ENCODE peak calls at places on chromosomes 3 and 15, in nine cellular contexts. R is central memory CD8-positive, alpha-beta T cell; B is stimulated activated effector memory CD8-positive, alpha-beta T cell treated with anti-CD3 and anti-CD28 coated beads, Interleukin-12 subunit alpha, Interleukin-12 subunit beta, amount 100 ng/mL, for 72 hours; D is heart right ventricle; Q is effector memory CD8-positive, alpha-beta T cell; T is psoas muscle; O is pancreas; Y is naive thymus-derived CD4-positive, alpha-beta T cell; U is naive B cell. S is an unnamed sample.

GRCh38 chr15:51046799-51047449 is 47.8 kb downstream of the TNFAIP8L3 start:
- ATAC-seq in D (no peak), U (no peak), Y (no peak), R (no peak), B (no peak), Q (no peak), T (no peak), O (peak), S (no peak)

GRCh38 chr15:22918056-22918455 is 62.1 kb downstream of the CYFIP1 start:
- ATAC-seq in U (no peak), B (no peak), Y (no peak), D (no peak), R (no peak), T (no peak), O (no peak), Q (no peak), S (no peak)

GRCh38 chr3:37957185-37957936 is 33.2 kb upstream of the VILL start:
- ATAC-seq in Q (no peak), R (no peak), D (no peak), Y (peak), T (no peak), O (no peak), U (no peak), B (peak), S (no peak)

GRCh38 chr3:50068134-50068533 is 20.6 kb upstream of the RBM5 start:
- ATAC-seq in D (no peak), R (no peak), Q (no peak), U (no peak), O (no peak), Y (no peak), T (no peak), B (no peak), S (no peak)

GRCh38 chr3:161230621-161231195 is 9.6 kb downstream of the NMD3 start:
- ATAC-seq in T (no peak), D (peak), R (no peak), O (no peak), Q (no peak), Y (no peak), B (no peak), U (no peak), S (no peak)

GRCh38 chr15:63601727-63602185 is 4.6 kb downstream of the FBXL22 start:
- ATAC-seq in D (no peak), T (no peak), U (no peak), R (no peak), Y (no peak), Q (no peak), B (no peak), O (peak), S (no peak)

GRCh38 chr3:170701696-170702678 is 116.1 kb upstream of the SLC7A14 start:
- ATAC-seq in U (no peak), O (no peak), D (no peak), Q (no peak), T (no peak), B (no peak), Y (no peak), R (no peak), S (no peak)

GRCh38 chr15:49815937-49816336 is 195.1 kb downstream of the DTWD1 start:
- ATAC-seq in T (no peak), O (no peak), U (no peak), R (no peak), Y (no peak), Q (no peak), B (peak), D (peak), S (no peak)

GRCh38 chr3:197369545-197369944 is 71.1 kb upstream of the DLG1 start:
- ATAC-seq in B (no peak), U (no peak), D (no peak), Q (no peak), O (no peak), T (no peak), Y (no peak), R (no peak), S (no peak)

GRCh38 chr3:134300520-134300919 is 49.9 kb upstream of the RYK start:
- ATAC-seq in D (peak), Y (no peak), B (no peak), Q (no peak), T (no peak), U (no peak), O (no peak), R (no peak), S (no peak)

GRCh38 chr3:193693774-193694173 is 100.8 kb downstream of the OPA1 start:
- ATAC-seq in T (no peak), B (no peak), O (peak), R (no peak), U (peak), Y (peak), D (no peak), Q (peak), S (peak)

GRCh38 chr3:125061646-125062045 is 5.8 kb upstream of the HEG1 start:
- ATAC-seq in Y (no peak), T (peak), U (no peak), D (no peak), O (no peak), B (no peak), R (no peak), Q (no peak), S (no peak)

GRCh38 chr3:34109846-34110245 is 311.4 kb downstream of the PDCD6IP start:
- ATAC-seq in Q (no peak), R (no peak), U (peak), Y (peak), T (no peak), D (no peak), B (no peak), O (no peak), S (peak)

GRCh38 chr3:187291512-187292132 is at the start of gene MASP1:
- ATAC-seq in D (peak), Q (no peak), T (peak), B (no peak), U (no peak), R (no peak), O (peak), Y (no peak), S (no peak)

GRCh38 chr3:105140899-105141367 is 225.8 kb upstream of the ALCAM start:
- ATAC-seq in T (no peak), Y (no peak), B (no peak), U (no peak), R (no peak), O (no peak), Q (no peak), D (no peak), S (no peak)

GRCh38 chr15:73954188-73955145 is 28.2 kb downstream of the LOXL1 start:
- ATAC-seq in D (no peak), U (no peak), Y (no peak), O (no peak), T (no peak), B (no peak), Q (no peak), R (no peak), S (no peak)

GRCh38 chr3:127738192-127738840 is 65.6 kb downstream of the ABTB1 start:
- ATAC-seq in B (no peak), Y (no peak), D (peak), R (no peak), U (no peak), Q (no peak), T (peak), O (peak), S (no peak)

GRCh38 chr3:134353171-134353825 is 20.9 kb downstream of the AMOTL2 start:
- ATAC-seq in O (no peak), U (no peak), D (no peak), T (peak), B (no peak), Q (no peak), Y (no peak), R (no peak), S (no peak)

GRCh38 chr3:44883999-44884431 is 9.6 kb downstream of the TGM4 start:
- ATAC-seq in Y (no peak), D (no peak), R (no peak), T (no peak), B (no peak), U (no peak), Q (no peak), O (peak), S (no peak)